ENCODE peak calls at places on chromosomes 6 and 20, in nine cellular contexts. E is NCI-H2029 treated with DMSO at 0.1 percent for 48 hours; J is renal cortical epithelial cell; U is iris pigment epithelial cell; C is mammary epithelial cell; M is activated T-helper 9 cell treated with anti-CD3 and anti-CD28 coated beads, Interleukin-2, amount 50 U/mL, for 16 hours; F is AML-193; I is dermis blood vessel endothelial cell; B is GDM1. L is an unnamed sample.

GRCh38 chr20:62950741-62951140 is 1.8 kb upstream of the SLC17A9 start:
- DNase-seq in C (no peak), F (no peak), M (no peak), U (no peak), B (no peak), E (no peak), J (no peak), I (no peak), L (no peak)

GRCh38 chr20:44532248-44532980 is 10.5 kb upstream of the SERINC3 start:
- DNase-seq in J (no peak), C (no peak), I (peak; percentile 37), U (no peak), E (no peak), B (no peak), M (no peak), F (no peak), L (no peak)

GRCh38 chr20:64238851-64239387 is 16.6 kb upstream of the PCMTD2 start:
- DNase-seq in I (no peak), C (no peak), U (no peak), M (no peak), J (no peak), F (no peak), B (no peak), E (no peak), L (no peak)

GRCh38 chr6:163716690-163717089 is 302.2 kb downstream of the QKI start:
- DNase-seq in C (no peak), F (no peak), B (peak; percentile 26), U (no peak), M (no peak), I (no peak), J (no peak), E (no peak), L (no peak)

GRCh38 chr6:104325341-104326172 is 534.2 kb downstream of the HACE1 start:
- DNase-seq in J (peak; percentile 6), E (no peak), M (no peak), F (peak; percentile 45), U (peak; percentile 54), C (peak; percentile 4), B (no peak), I (peak; percentile 45), L (peak; percentile 23)

GRCh38 chr6:162100091-162100490 is 627.5 kb downstream of the PRKN start:
- DNase-seq in C (no peak), E (no peak), I (no peak), F (no peak), J (no peak), M (no peak), B (no peak), U (peak; percentile 26), L (no peak)

GRCh38 chr20:48697845-48698491 is 129.8 kb downstream of the PREX1 start:
- DNase-seq in C (peak; percentile 67), F (no peak), J (peak; percentile 79), E (peak; percentile 30), B (no peak), I (peak; percentile 67), M (no peak), U (peak; percentile 81), L (no peak)

GRCh38 chr20:50335105-50335504 is 144.5 kb downstream of the CEBPB start:
- DNase-seq in J (peak; percentile 73), F (peak; percentile 24), U (peak; percentile 73), C (peak; percentile 71), M (no peak), E (no peak), B (peak; percentile 31), I (peak; percentile 50), L (peak; percentile 49)

GRCh38 chr20:58953050-58953449 is 28.0 kb upstream of the NELFCD start:
- DNase-seq in B (no peak), C (no peak), E (no peak), I (no peak), U (no peak), M (no peak), F (no peak), J (no peak), L (no peak)

GRCh38 chr6:22442826-22443225 is 126.5 kb upstream of the HDGFL1 start:
- DNase-seq in J (no peak), U (peak; percentile 58), I (no peak), F (no peak), M (no peak), E (no peak), C (peak; percentile 86), B (no peak), L (peak; percentile 1)

GRCh38 chr20:6664574-6664973 is 102.9 kb upstream of the BMP2 start:
- DNase-seq in I (no peak), J (no peak), B (no peak), U (no peak), E (no peak), M (no peak), C (no peak), F (no peak), L (no peak)

GRCh38 chr6:33686981-33687975 is 24.2 kb downstream of the UQCC2 start:
- DNase-seq in F (no peak), U (no peak), M (no peak), J (no peak), B (no peak), C (no peak), E (no peak), I (no peak), L (no peak)

GRCh38 chr6:157604816-157605215 is 218.2 kb upstream of the SNX9 start:
- DNase-seq in B (no peak), U (no peak), J (no peak), E (no peak), F (no peak), C (no peak), I (no peak), M (no peak), L (no peak)

GRCh38 chr6:105087571-105088211 is 92.1 kb downstream of the POPDC3 start:
- DNase-seq in E (peak; percentile 62), I (peak; percentile 81), B (peak; percentile 19), J (peak; percentile 64), U (peak; percentile 60), C (peak; percentile 35), F (peak; percentile 70), M (no peak), L (peak; percentile 62)